ENCODE peak calls at places on chromosomes 3 and 15, in ten cellular contexts. L is endothelial cell of umbilical vein, U is uterus, H is heart left ventricle, I is GM12891, O is spleen, R is HCT116, J is NB4, P is K562, G is suprapubic skin. K is an unnamed sample.

GRCh38 chr3:5069627-5070026 is 52.5 kb upstream of the ARL8B start:
- DNase-seq in P (no peak), R (no peak), O (no peak), U (no peak), H (no peak), J (no peak), L (no peak), I (no peak), G (no peak), K (no peak)

GRCh38 chr3:159165972-159166371 is 364.1 kb downstream of the MFSD1 start:
- DNase-seq in L (peak), G (no peak), I (no peak), O (no peak), R (no peak), H (no peak), P (no peak), J (no peak), U (no peak), K (no peak)

GRCh38 chr3:42652611-42653302 is 740 bp upstream of the ZBTB47 start:
- DNase-seq in L (peak), I (peak), R (peak), H (peak), P (peak), U (peak), J (peak), G (peak), O (peak), K (no peak)

GRCh38 chr15:98648654-98649537 is 557 bp downstream of the IGF1R start:
- DNase-seq in R (no peak), I (peak), O (peak), H (peak), U (peak), J (peak), P (peak), L (peak), G (no peak), K (peak)

GRCh38 chr3:41711656-41712055 is 250.2 kb downstream of the ULK4 start:
- DNase-seq in I (no peak), U (no peak), P (no peak), R (no peak), H (no peak), J (peak), L (peak), O (no peak), G (no peak), K (no peak)

GRCh38 chr15:97708252-97708651 is 252.3 kb upstream of the ARRDC4 start:
- DNase-seq in I (no peak), G (no peak), J (no peak), L (no peak), O (no peak), R (no peak), U (no peak), P (no peak), H (no peak), K (no peak)

GRCh38 chr3:170355738-170356595 is 1.5 kb upstream of the SKIL start:
- DNase-seq in P (peak), I (no peak), J (peak), L (peak), H (peak), G (no peak), R (no peak), O (peak), U (peak), K (peak)

GRCh38 chr3:94117729-94118128 is 54.9 kb downstream of the NSUN3 start:
- DNase-seq in I (no peak), P (no peak), L (no peak), G (no peak), O (no peak), J (peak), U (no peak), R (no peak), H (no peak), K (no peak)

GRCh38 chr3:96169111-96169510 is 645.3 kb upstream of the EPHA6 start:
- DNase-seq in I (no peak), G (no peak), R (no peak), U (no peak), H (no peak), P (no peak), O (no peak), L (no peak), J (no peak), K (no peak)

GRCh38 chr3:141796436-141797166 is 33.4 kb downstream of the GRK7 start:
- DNase-seq in R (no peak), P (no peak), I (peak), G (no peak), L (peak), H (no peak), J (peak), O (peak), U (no peak), K (peak)

GRCh38 chr15:78415284-78415683 is 22.7 kb upstream of the IREB2 start:
- DNase-seq in P (no peak), J (peak), H (no peak), G (no peak), R (peak), I (no peak), O (no peak), U (no peak), L (peak), K (no peak)

GRCh38 chr3:196073188-196073838 is 8.6 kb downstream of the TFRC start:
- DNase-seq in O (no peak), J (peak), G (no peak), H (peak), U (peak), I (peak), L (peak), P (peak), R (peak), K (peak)

GRCh38 chr15:89893696-89894450 is at the start of gene AP3S2:
- DNase-seq in L (peak), R (peak), G (peak), I (peak), J (peak), P (peak), U (peak), H (peak), O (peak), K (peak)

GRCh38 chr3:183548262-183548769 is 7.2 kb downstream of the KLHL6 start:
- DNase-seq in R (no peak), I (no peak), O (no peak), U (no peak), J (no peak), P (no peak), G (no peak), L (peak), H (no peak), K (no peak)

GRCh38 chr3:24952388-24952787 is 457.7 kb upstream of the THRB start:
- DNase-seq in H (no peak), L (no peak), R (no peak), O (no peak), U (no peak), I (no peak), J (no peak), G (no peak), P (no peak), K (no peak)

GRCh38 chr3:149934524-149934923 is 36.2 kb downstream of the PFN2 start:
- DNase-seq in G (no peak), P (no peak), R (no peak), I (no peak), L (no peak), U (peak), O (no peak), J (peak), H (no peak), K (no peak)

GRCh38 chr3:126356373-126357298 is 572 bp downstream of the KLF15 start:
- DNase-seq in L (peak), G (no peak), H (peak), O (peak), U (peak), I (peak), J (no peak), R (no peak), P (no peak), K (peak)

GRCh38 chr15:79617071-79617470 is 184.9 kb downstream of the MINAR1 start:
- DNase-seq in P (no peak), J (no peak), I (no peak), O (no peak), R (no peak), L (no peak), G (no peak), H (no peak), U (no peak), K (no peak)

GRCh38 chr15:23437146-23437545 is 9.9 kb downstream of the GOLGA6L2 start:
- DNase-seq in R (no peak), O (no peak), L (no peak), J (no peak), P (no peak), G (no peak), I (no peak), U (no peak), H (no peak), K (no peak)

GRCh38 chr3:168071535-168071934 is 24.2 kb downstream of the GOLIM4 start:
- DNase-seq in G (no peak), U (no peak), L (no peak), I (no peak), O (no peak), H (no peak), P (no peak), J (no peak), R (peak), K (peak)

GRCh38 chr3:74214286-74214685 is 400.2 kb downstream of the CNTN3 start:
- DNase-seq in G (no peak), O (no peak), P (no peak), H (no peak), L (no peak), I (no peak), R (no peak), J (no peak), U (no peak), K (no peak)

GRCh38 chr3:111521881-111522280 is 20.1 kb upstream of the CD96 start:
- DNase-seq in J (no peak), G (no peak), U (no peak), R (no peak), P (no peak), L (no peak), O (no peak), H (no peak), I (no peak), K (no peak)

GRCh38 chr3:56855856-56856538 is 54.2 kb upstream of the ARHGEF3 start:
- DNase-seq in L (peak), I (no peak), R (no peak), J (peak), P (peak), O (no peak), G (no peak), U (peak), H (peak), K (peak)

GRCh38 chr3:114850913-114851312 is 296.2 kb downstream of the ZBTB20 start:
- DNase-seq in L (no peak), P (no peak), R (no peak), I (no peak), O (no peak), J (no peak), H (no peak), G (no peak), U (no peak), K (peak)

GRCh38 chr3:111739241-111739952 is 119.7 kb upstream of the PHLDB2 start:
- DNase-seq in R (peak), L (peak), U (peak), P (no peak), J (no peak), H (peak), G (no peak), I (no peak), O (no peak), K (no peak)

GRCh38 chr3:157100079-157100477 is 59.9 kb downstream of the CCNL1 start:
- DNase-seq in G (no peak), J (no peak), O (no peak), H (no peak), L (no peak), I (no peak), R (no peak), U (no peak), P (no peak), K (no peak)

GRCh38 chr3:9380014-9380413 is 17.2 kb downstream of the THUMPD3 start:
- DNase-seq in U (no peak), R (no peak), J (no peak), G (no peak), H (no peak), O (no peak), L (no peak), I (no peak), P (no peak), K (no peak)

GRCh38 chr3:152113413-152113812 is 155.3 kb upstream of the MBNL1 start:
- DNase-seq in H (no peak), U (no peak), R (no peak), J (no peak), G (no peak), I (no peak), L (no peak), P (no peak), O (no peak), K (no peak)

GRCh38 chr3:46472056-46472455 is 7.4 kb upstream of the LTF start:
- DNase-seq in H (peak), P (no peak), L (no peak), R (no peak), J (no peak), G (peak), U (no peak), O (no peak), I (no peak), K (no peak)

GRCh38 chr3:139434764-139435291 is 41.5 kb downstream of the RBP2 start:
- DNase-seq in J (no peak), U (no peak), L (no peak), H (no peak), I (no peak), O (no peak), P (no peak), R (no peak), G (no peak), K (no peak)

GRCh38 chr3:190036631-190037030 is 84.1 kb downstream of the P3H2 start:
- DNase-seq in J (no peak), G (no peak), I (no peak), O (no peak), R (no peak), P (no peak), U (no peak), L (no peak), H (no peak), K (no peak)

GRCh38 chr15:58427987-58428386 is 3.8 kb upstream of the LIPC start:
- DNase-seq in L (no peak), I (no peak), O (no peak), U (no peak), P (no peak), H (no peak), J (no peak), R (no peak), G (no peak), K (no peak)

GRCh38 chr3:140736863-140737460 is 59.1 kb downstream of the TRIM42 start:
- DNase-seq in U (peak), R (no peak), P (peak), L (peak), H (peak), G (no peak), O (no peak), J (peak), I (no peak), K (peak)

GRCh38 chr3:122793568-122794416 is at the start of gene HSPBAP1:
- DNase-seq in O (peak), J (peak), R (peak), P (peak), G (peak), L (peak), U (peak), I (peak), H (peak), K (no peak)

GRCh38 chr3:169901453-169901852 is 9.9 kb upstream of the SAMD7 start:
- DNase-seq in J (no peak), R (no peak), U (no peak), L (no peak), G (no peak), P (no peak), O (no peak), I (no peak), H (no peak), K (no peak)

GRCh38 chr3:48473617-48473952 is 27.0 kb downstream of the ATRIP start:
- DNase-seq in R (no peak), I (no peak), J (no peak), O (no peak), P (no peak), H (no peak), G (no peak), L (no peak), U (no peak), K (no peak)

GRCh38 chr3:48474619-48475018 is 28.1 kb downstream of the ATRIP start:
- DNase-seq in L (no peak), I (no peak), O (peak), P (no peak), J (no peak), H (no peak), U (no peak), R (no peak), G (no peak), K (no peak)

GRCh38 chr3:48472673-48472922 is 26.1 kb downstream of the ATRIP start:
- DNase-seq in O (no peak), J (no peak), P (no peak), U (no peak), L (no peak), H (no peak), I (no peak), G (no peak), R (peak), K (no peak)

GRCh38 chr3:48475188-48475587 is 28.7 kb downstream of the ATRIP start:
- DNase-seq in L (no peak), I (no peak), U (no peak), P (no peak), O (peak), R (no peak), G (no peak), H (no peak), J (no peak), K (no peak)

GRCh38 chr3:48472923-48473616 is 26.5 kb downstream of the ATRIP start:
- DNase-seq in R (peak), P (peak), U (peak), J (peak), I (peak), L (peak), O (peak), H (peak), G (peak), K (peak)
- TF ChIP-seq POLR2A in R (peak), P (peak), U (peak), J (peak), I (peak), L (peak), O (peak), H (peak), G (peak), K (peak)

GRCh38 chr3:58238830-58239229 is 1.2 kb downstream of the ABHD6 start:
- DNase-seq in I (no peak), P (no peak), H (no peak), L (no peak), G (no peak), U (no peak), J (no peak), R (no peak), O (no peak), K (no peak)

GRCh38 chr3:58236527-58237237 is 910 bp upstream of the ABHD6 start:
- DNase-seq in G (no peak), I (no peak), R (no peak), H (no peak), U (no peak), J (no peak), P (no peak), L (no peak), O (peak), K (no peak)

GRCh38 chr3:58235970-58236369 is 1.6 kb upstream of the ABHD6 start:
- DNase-seq in R (no peak), G (no peak), J (no peak), U (no peak), H (no peak), O (no peak), L (no peak), P (peak), I (no peak), K (no peak)

GRCh38 chr3:58237940-58238681 is 519 bp downstream of the ABHD6 start:
- DNase-seq in H (peak), P (peak), R (no peak), O (peak), J (peak), L (peak), G (peak), I (no peak), U (peak), K (peak)

GRCh38 chr3:58237238-58237939 is at the start of gene ABHD6:
- DNase-seq in I (peak), L (peak), H (peak), P (peak), R (peak), U (peak), G (peak), O (peak), J (peak), K (peak)
- TF ChIP-seq POLR2A in I (no peak), L (peak), H (peak), P (no peak), R (no peak), U (peak), G (no peak), O (peak), J (no peak), K (no peak)

DNA sequence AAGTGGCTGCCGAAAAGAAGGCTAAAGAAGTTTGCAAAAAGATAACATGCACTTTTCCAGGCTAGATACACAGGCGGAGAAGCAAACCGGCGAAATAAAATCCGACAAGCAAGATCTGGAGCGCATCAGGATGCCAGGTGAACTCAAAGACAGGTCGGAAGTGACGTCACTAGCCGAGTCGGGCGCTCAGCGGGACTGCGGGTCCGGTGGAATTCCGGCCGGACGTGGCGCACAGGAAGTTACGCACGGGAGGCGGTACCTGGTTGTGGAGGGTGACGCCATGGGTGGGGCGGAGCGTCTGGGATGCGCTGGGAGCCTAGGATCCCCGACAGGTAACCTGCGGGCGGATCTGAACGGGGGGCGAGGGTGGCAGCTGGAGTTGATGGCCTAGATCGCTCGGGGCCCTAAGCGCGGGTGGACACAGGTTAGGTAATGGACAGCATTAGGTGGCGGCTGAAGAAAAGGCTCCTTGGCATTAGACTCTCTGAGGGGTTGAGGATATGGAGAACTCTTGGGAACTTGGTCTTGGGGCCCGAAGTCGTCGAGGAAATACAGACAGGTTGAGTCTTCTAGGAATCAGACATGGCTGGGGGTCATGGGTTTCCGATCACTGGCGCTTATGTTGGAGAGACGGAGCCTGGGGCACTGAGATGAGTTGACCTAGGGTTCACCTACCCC is 29.0 kb upstream of the EHHADH start:
- DNase-seq in O (peak), J (peak), R (peak), I (peak), P (no peak), L (peak), G (peak), H (peak), U (peak), K (peak)
- TF ChIP-seq POLR2A in O (peak), J (no peak), R (peak), I (peak), P (no peak), L (peak), G (no peak), H (peak), U (peak), K (peak)

DNA sequence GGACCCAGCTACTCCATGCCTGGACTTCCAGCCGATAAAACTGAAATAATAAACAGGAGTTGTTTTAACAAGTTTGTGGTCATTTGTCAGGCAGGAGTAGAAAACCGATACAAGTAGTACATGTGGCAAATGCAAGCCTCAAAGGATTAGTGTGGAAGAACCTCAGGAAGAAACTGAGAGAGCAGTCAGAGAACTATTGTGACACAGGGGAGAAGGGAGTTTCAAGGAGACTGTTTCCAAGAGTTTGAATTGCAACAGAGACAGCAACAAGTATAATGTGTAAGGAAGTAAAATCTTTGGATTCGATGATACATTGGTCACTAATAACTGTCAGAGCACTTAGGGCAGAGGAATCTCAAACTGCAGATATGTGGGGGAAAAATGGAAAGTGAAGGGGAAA is 450.6 kb upstream of the ARHGEF26 start:
- DNase-seq in U (no peak), H (no peak), O (no peak), I (no peak), L (no peak), J (no peak), P (no peak), R (no peak), G (no peak), K (no peak)
- TF ChIP-seq POLR2A in U (no peak), H (no peak), O (no peak), I (no peak), L (no peak), J (no peak), P (no peak), R (no peak), G (no peak), K (no peak)

DNA sequence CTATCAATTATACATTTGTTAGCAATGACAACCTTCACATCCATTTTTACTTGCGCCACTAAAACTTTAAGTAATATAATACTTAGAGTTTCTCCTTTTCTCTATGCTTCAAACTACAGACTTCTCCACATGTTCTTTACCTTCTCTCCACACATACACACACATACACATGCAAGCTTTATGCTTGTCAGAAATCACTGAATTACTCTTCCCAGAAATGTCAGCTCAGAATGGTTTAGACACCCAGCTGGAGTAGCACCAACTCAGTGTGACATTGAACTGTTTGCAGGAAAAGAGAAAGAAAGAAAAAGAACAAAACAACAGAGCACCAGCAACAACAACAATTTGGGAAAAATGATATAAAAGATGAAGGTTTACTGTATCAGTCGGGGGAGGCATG is 20.9 kb downstream of the CBLB start:
- DNase-seq in O (no peak), G (no peak), H (no peak), L (no peak), U (no peak), R (no peak), P (no peak), J (no peak), I (no peak), K (no peak)
- TF ChIP-seq POLR2A in O (no peak), G (no peak), H (no peak), L (no peak), U (no peak), R (no peak), P (no peak), J (no peak), I (no peak), K (no peak)